ENCODE peak calls at places on chromosomes 16 and 17, in four cellular contexts. One of them, this sample, is unnamed.

GRCh38 chr16:81591538-81591870 is 146.9 kb downstream of the CMIP start:
- DNase-seq in stimulated activated CD4-positive, alpha-beta T cell treated with anti-CD3 and anti-CD28 coated beads, Interleukin-2, amount 100 ng/mL, for 48 hours: no peak
- DNase-seq in globus pallidus: no peak
- DNase-seq in left cardiac atrium: no peak
- DNase-seq in this sample: no peak

GRCh38 chr17:43006639-43007551 is at the start of gene IFI35:
- DNase-seq in stimulated activated CD4-positive, alpha-beta T cell treated with anti-CD3 and anti-CD28 coated beads, Interleukin-2, amount 100 ng/mL, for 48 hours: peak; percentile 79
- DNase-seq in globus pallidus: peak; percentile 77
- DNase-seq in left cardiac atrium: peak; percentile 88
- DNase-seq in this sample: peak; percentile 57

GRCh38 chr16:72124761-72125634 is 31.4 kb downstream of the DHX38 start:
- DNase-seq in stimulated activated CD4-positive, alpha-beta T cell treated with anti-CD3 and anti-CD28 coated beads, Interleukin-2, amount 100 ng/mL, for 48 hours: peak; percentile 62
- DNase-seq in globus pallidus: peak; percentile 80
- DNase-seq in left cardiac atrium: peak; percentile 74
- DNase-seq in this sample: peak; percentile 75

GRCh38 chr17:12789075-12789975 is at the start of gene ARHGAP44:
- DNase-seq in stimulated activated CD4-positive, alpha-beta T cell treated with anti-CD3 and anti-CD28 coated beads, Interleukin-2, amount 100 ng/mL, for 48 hours: peak; percentile 7
- DNase-seq in globus pallidus: peak; percentile 27
- DNase-seq in left cardiac atrium: peak; percentile 79
- DNase-seq in this sample: peak; percentile 55

GRCh38 chr16:11530171-11530940 is 56.4 kb downstream of the LITAF start:
- DNase-seq in stimulated activated CD4-positive, alpha-beta T cell treated with anti-CD3 and anti-CD28 coated beads, Interleukin-2, amount 100 ng/mL, for 48 hours: no peak
- DNase-seq in globus pallidus: no peak
- DNase-seq in left cardiac atrium: no peak
- DNase-seq in this sample: peak; percentile 43

GRCh38 chr16:14121135-14121534 is 50.0 kb downstream of the MRTFB start:
- DNase-seq in stimulated activated CD4-positive, alpha-beta T cell treated with anti-CD3 and anti-CD28 coated beads, Interleukin-2, amount 100 ng/mL, for 48 hours: no peak
- DNase-seq in globus pallidus: no peak
- DNase-seq in left cardiac atrium: no peak
- DNase-seq in this sample: no peak

GRCh38 chr17:72467841-72468653 is 347.2 kb downstream of the SOX9 start:
- DNase-seq in stimulated activated CD4-positive, alpha-beta T cell treated with anti-CD3 and anti-CD28 coated beads, Interleukin-2, amount 100 ng/mL, for 48 hours: no peak
- DNase-seq in globus pallidus: no peak
- DNase-seq in left cardiac atrium: peak; percentile 52
- DNase-seq in this sample: peak; percentile 9

GRCh38 chr16:78142784-78143183 is 43.3 kb downstream of the WWOX start:
- DNase-seq in stimulated activated CD4-positive, alpha-beta T cell treated with anti-CD3 and anti-CD28 coated beads, Interleukin-2, amount 100 ng/mL, for 48 hours: no peak
- DNase-seq in globus pallidus: no peak
- DNase-seq in left cardiac atrium: no peak
- DNase-seq in this sample: no peak

GRCh38 chr17:37538991-37539659 is 49.4 kb downstream of the DUSP14 start:
- DNase-seq in stimulated activated CD4-positive, alpha-beta T cell treated with anti-CD3 and anti-CD28 coated beads, Interleukin-2, amount 100 ng/mL, for 48 hours: no peak
- DNase-seq in globus pallidus: no peak
- DNase-seq in left cardiac atrium: no peak
- DNase-seq in this sample: no peak

GRCh38 chr17:74059471-74059870 is 144.0 kb upstream of the RPL38 start:
- DNase-seq in stimulated activated CD4-positive, alpha-beta T cell treated with anti-CD3 and anti-CD28 coated beads, Interleukin-2, amount 100 ng/mL, for 48 hours: no peak
- DNase-seq in globus pallidus: peak; percentile 31
- DNase-seq in left cardiac atrium: no peak
- DNase-seq in this sample: peak; percentile 88

GRCh38 chr17:72338847-72339790 is 218.3 kb downstream of the SOX9 start:
- DNase-seq in stimulated activated CD4-positive, alpha-beta T cell treated with anti-CD3 and anti-CD28 coated beads, Interleukin-2, amount 100 ng/mL, for 48 hours: no peak
- DNase-seq in globus pallidus: no peak
- DNase-seq in left cardiac atrium: peak; percentile 61
- DNase-seq in this sample: no peak

GRCh38 chr17:20159406-20160075 is 150.4 kb downstream of the SPECC1 start:
- DNase-seq in stimulated activated CD4-positive, alpha-beta T cell treated with anti-CD3 and anti-CD28 coated beads, Interleukin-2, amount 100 ng/mL, for 48 hours: no peak
- DNase-seq in globus pallidus: no peak
- DNase-seq in left cardiac atrium: no peak
- DNase-seq in this sample: no peak

GRCh38 chr16:85146922-85147651 is 34.8 kb upstream of the CIBAR2 start:
- DNase-seq in stimulated activated CD4-positive, alpha-beta T cell treated with anti-CD3 and anti-CD28 coated beads, Interleukin-2, amount 100 ng/mL, for 48 hours: no peak
- DNase-seq in globus pallidus: no peak
- DNase-seq in left cardiac atrium: no peak
- DNase-seq in this sample: no peak

GRCh38 chr16:7374614-7375174 is 42.0 kb downstream of the RBFOX1 start:
- DNase-seq in stimulated activated CD4-positive, alpha-beta T cell treated with anti-CD3 and anti-CD28 coated beads, Interleukin-2, amount 100 ng/mL, for 48 hours: no peak
- DNase-seq in globus pallidus: no peak
- DNase-seq in left cardiac atrium: no peak
- DNase-seq in this sample: no peak

GRCh38 chr17:74759941-74760340 is 11.5 kb downstream of the NHERF1 start:
- DNase-seq in stimulated activated CD4-positive, alpha-beta T cell treated with anti-CD3 and anti-CD28 coated beads, Interleukin-2, amount 100 ng/mL, for 48 hours: no peak
- DNase-seq in globus pallidus: no peak
- DNase-seq in left cardiac atrium: no peak
- DNase-seq in this sample: no peak

GRCh38 chr17:2929881-2930533 is 133.4 kb downstream of the OR1D5 start:
- DNase-seq in stimulated activated CD4-positive, alpha-beta T cell treated with anti-CD3 and anti-CD28 coated beads, Interleukin-2, amount 100 ng/mL, for 48 hours: peak; percentile 44
- DNase-seq in globus pallidus: no peak
- DNase-seq in left cardiac atrium: peak; percentile 51
- DNase-seq in this sample: peak; percentile 41

GRCh38 chr16:79811541-79811940 is 211.0 kb upstream of the MAF start:
- DNase-seq in stimulated activated CD4-positive, alpha-beta T cell treated with anti-CD3 and anti-CD28 coated beads, Interleukin-2, amount 100 ng/mL, for 48 hours: no peak
- DNase-seq in globus pallidus: no peak
- DNase-seq in left cardiac atrium: no peak
- DNase-seq in this sample: no peak

GRCh38 chr17:9900744-9901143 is 4.3 kb downstream of the RCVRN start:
- DNase-seq in stimulated activated CD4-positive, alpha-beta T cell treated with anti-CD3 and anti-CD28 coated beads, Interleukin-2, amount 100 ng/mL, for 48 hours: no peak
- DNase-seq in globus pallidus: no peak
- DNase-seq in left cardiac atrium: no peak
- DNase-seq in this sample: no peak

GRCh38 chr17:79188048-79188447 is 113.4 kb downstream of the ENGASE start:
- DNase-seq in stimulated activated CD4-positive, alpha-beta T cell treated with anti-CD3 and anti-CD28 coated beads, Interleukin-2, amount 100 ng/mL, for 48 hours: peak; percentile 18
- DNase-seq in globus pallidus: no peak
- DNase-seq in left cardiac atrium: no peak
- DNase-seq in this sample: no peak

GRCh38 chr17:17780941-17781590 is 55.7 kb downstream of the SREBF1 start:
- DNase-seq in stimulated activated CD4-positive, alpha-beta T cell treated with anti-CD3 and anti-CD28 coated beads, Interleukin-2, amount 100 ng/mL, for 48 hours: no peak
- DNase-seq in globus pallidus: peak; percentile 51
- DNase-seq in left cardiac atrium: no peak
- DNase-seq in this sample: no peak

GRCh38 chr17:37737081-37737480 is 7.8 kb downstream of the HNF1B start:
- DNase-seq in stimulated activated CD4-positive, alpha-beta T cell treated with anti-CD3 and anti-CD28 coated beads, Interleukin-2, amount 100 ng/mL, for 48 hours: no peak
- DNase-seq in globus pallidus: no peak
- DNase-seq in left cardiac atrium: no peak
- DNase-seq in this sample: no peak

GRCh38 chr16:67805718-67806427 is 487 bp downstream of the RANBP10 start:
- DNase-seq in stimulated activated CD4-positive, alpha-beta T cell treated with anti-CD3 and anti-CD28 coated beads, Interleukin-2, amount 100 ng/mL, for 48 hours: no peak
- DNase-seq in globus pallidus: no peak
- DNase-seq in left cardiac atrium: peak; percentile 30
- DNase-seq in this sample: peak; percentile 22

GRCh38 chr17:57957886-57958285 is 2.7 kb upstream of the CUEDC1 start:
- DNase-seq in stimulated activated CD4-positive, alpha-beta T cell treated with anti-CD3 and anti-CD28 coated beads, Interleukin-2, amount 100 ng/mL, for 48 hours: no peak
- DNase-seq in globus pallidus: no peak
- DNase-seq in left cardiac atrium: no peak
- DNase-seq in this sample: no peak

GRCh38 chr17:43212641-43213490 is 1.2 kb downstream of the TMEM106A start:
- DNase-seq in stimulated activated CD4-positive, alpha-beta T cell treated with anti-CD3 and anti-CD28 coated beads, Interleukin-2, amount 100 ng/mL, for 48 hours: no peak
- DNase-seq in globus pallidus: peak; percentile 25
- DNase-seq in left cardiac atrium: no peak
- DNase-seq in this sample: no peak

GRCh38 chr16:81686391-81687182 is 92.5 kb upstream of the PLCG2 start:
- DNase-seq in stimulated activated CD4-positive, alpha-beta T cell treated with anti-CD3 and anti-CD28 coated beads, Interleukin-2, amount 100 ng/mL, for 48 hours: no peak
- DNase-seq in globus pallidus: no peak
- DNase-seq in left cardiac atrium: peak; percentile 78
- DNase-seq in this sample: no peak

GRCh38 chr16:81647527-81647926 is 131.6 kb upstream of the PLCG2 start:
- DNase-seq in stimulated activated CD4-positive, alpha-beta T cell treated with anti-CD3 and anti-CD28 coated beads, Interleukin-2, amount 100 ng/mL, for 48 hours: no peak
- DNase-seq in globus pallidus: no peak
- DNase-seq in left cardiac atrium: no peak
- DNase-seq in this sample: no peak

GRCh38 chr17:78541488-78542237 is 35.5 kb downstream of the DNAH17 start:
- DNase-seq in stimulated activated CD4-positive, alpha-beta T cell treated with anti-CD3 and anti-CD28 coated beads, Interleukin-2, amount 100 ng/mL, for 48 hours: no peak
- DNase-seq in globus pallidus: no peak
- DNase-seq in left cardiac atrium: no peak
- DNase-seq in this sample: peak; percentile 17

GRCh38 chr17:17792551-17793377 is 44.0 kb downstream of the SREBF1 start:
- DNase-seq in stimulated activated CD4-positive, alpha-beta T cell treated with anti-CD3 and anti-CD28 coated beads, Interleukin-2, amount 100 ng/mL, for 48 hours: no peak
- DNase-seq in globus pallidus: peak; percentile 57
- DNase-seq in left cardiac atrium: no peak
- DNase-seq in this sample: no peak

GRCh38 chr16:24957887-24958286 is 57.3 kb downstream of the ARHGAP17 start:
- DNase-seq in stimulated activated CD4-positive, alpha-beta T cell treated with anti-CD3 and anti-CD28 coated beads, Interleukin-2, amount 100 ng/mL, for 48 hours: no peak
- DNase-seq in globus pallidus: no peak
- DNase-seq in left cardiac atrium: no peak
- DNase-seq in this sample: no peak

GRCh38 chr17:78144736-78145641 is 1.2 kb upstream of the C17orf99 start:
- DNase-seq in stimulated activated CD4-positive, alpha-beta T cell treated with anti-CD3 and anti-CD28 coated beads, Interleukin-2, amount 100 ng/mL, for 48 hours: no peak
- DNase-seq in globus pallidus: no peak
- DNase-seq in left cardiac atrium: peak; percentile 16
- DNase-seq in this sample: no peak

GRCh38 chr16:53565300-53565699 is 62.3 kb upstream of the AKTIP start:
- DNase-seq in stimulated activated CD4-positive, alpha-beta T cell treated with anti-CD3 and anti-CD28 coated beads, Interleukin-2, amount 100 ng/mL, for 48 hours: no peak
- DNase-seq in globus pallidus: no peak
- DNase-seq in left cardiac atrium: no peak
- DNase-seq in this sample: no peak

GRCh38 chr16:50974438-50975036 is 176.5 kb downstream of the SALL1 start:
- DNase-seq in stimulated activated CD4-positive, alpha-beta T cell treated with anti-CD3 and anti-CD28 coated beads, Interleukin-2, amount 100 ng/mL, for 48 hours: no peak
- DNase-seq in globus pallidus: no peak
- DNase-seq in left cardiac atrium: no peak
- DNase-seq in this sample: no peak

This sample was measured in NCI-H146.